ENCODE peak calls at places on chromosomes 6 and 20, in six cellular contexts. M is CD8-positive, alpha-beta memory T cell; J is RPMI8226; S is midbrain; K is GM13976; T is HL-60. O is an unnamed sample.

GRCh38 chr6:132279592-132280139 is 121.6 kb downstream of the MOXD1 start:
- DNase-seq in M (peak; percentile 72), J (peak; percentile 78), S (peak; percentile 88), K (peak; percentile 64), T (peak; percentile 66), O (peak; percentile 81)

GRCh38 chr6:96505363-96505762 is 16.2 kb upstream of the UFL1 start:
- DNase-seq in M (no peak), J (no peak), S (no peak), K (no peak), T (no peak), O (no peak)

GRCh38 chr6:47106721-47107197 is 64.6 kb upstream of the ADGRF1 start:
- DNase-seq in M (no peak), J (no peak), S (no peak), K (no peak), T (no peak), O (no peak)

GRCh38 chr6:160357088-160357487 is 8.9 kb downstream of the SLC22A3 start:
- DNase-seq in M (no peak), J (no peak), S (no peak), K (no peak), T (no peak), O (no peak)

GRCh38 chr6:154164397-154164796 is 125.4 kb downstream of the OPRM1 start:
- DNase-seq in M (peak; percentile 27), J (peak; percentile 78), S (peak; percentile 70), K (no peak), T (no peak), O (peak; percentile 17)

GRCh38 chr6:16243055-16243454 is 4.7 kb downstream of the GMPR start:
- DNase-seq in M (no peak), J (no peak), S (no peak), K (no peak), T (no peak), O (peak; percentile 46)

GRCh38 chr20:6636209-6637159 is 131.0 kb upstream of the BMP2 start:
- DNase-seq in M (no peak), J (peak; percentile 28), S (peak; percentile 1), K (no peak), T (peak; percentile 1), O (peak; percentile 88)

GRCh38 chr20:3243718-3244358 is 4.8 kb upstream of the SLC4A11 start:
- DNase-seq in M (no peak), J (no peak), S (no peak), K (no peak), T (no peak), O (no peak)

GRCh38 chr6:69729870-69730449 is 66.8 kb downstream of the LMBRD1 start:
- DNase-seq in M (no peak), J (no peak), S (peak; percentile 11), K (no peak), T (no peak), O (peak; percentile 1)

GRCh38 chr6:42511803-42512422 is 51.9 kb upstream of the UBR2 start:
- DNase-seq in M (no peak), J (no peak), S (no peak), K (no peak), T (no peak), O (no peak)

GRCh38 chr20:25462166-25462565 is 54.7 kb downstream of the GINS1 start:
- DNase-seq in M (no peak), J (no peak), S (no peak), K (no peak), T (no peak), O (no peak)

GRCh38 chr6:22141271-22141745 is 155.5 kb downstream of the PRL start:
- DNase-seq in M (no peak), J (no peak), S (no peak), K (no peak), T (no peak), O (peak; percentile 99)

GRCh38 chr6:125821825-125822281 is 31.1 kb downstream of the NCOA7 start:
- DNase-seq in M (no peak), J (no peak), S (peak; percentile 40), K (no peak), T (no peak), O (peak; percentile 98)

GRCh38 chr6:130359736-130360135 is 6.1 kb upstream of the TMEM200A start:
- DNase-seq in M (no peak), J (no peak), S (no peak), K (no peak), T (no peak), O (no peak)

GRCh38 chr20:57678340-57678739 is 31.5 kb downstream of the PMEPA1 start:
- DNase-seq in M (no peak), J (peak; percentile 80), S (peak; percentile 25), K (no peak), T (no peak), O (no peak)

GRCh38 chr6:161300823-161301222 is 27.0 kb upstream of the AGPAT4 start:
- DNase-seq in M (no peak), J (no peak), S (no peak), K (no peak), T (no peak), O (no peak)

GRCh38 chr20:21125072-21125848 is 622 bp upstream of the KIZ start:
- DNase-seq in M (no peak), J (no peak), S (peak; percentile 78), K (no peak), T (no peak), O (peak; percentile 60)

GRCh38 chr6:105642708-105643107 is 239.8 kb upstream of the PREP start:
- DNase-seq in M (no peak), J (no peak), S (no peak), K (no peak), T (no peak), O (no peak)

GRCh38 chr6:4912559-4912958 is 91.3 kb downstream of the RPP40 start:
- DNase-seq in M (no peak), J (no peak), S (no peak), K (no peak), T (no peak), O (no peak)

GRCh38 chr20:39829713-39830112 is 859.3 kb downstream of the MAFB start:
- DNase-seq in M (no peak), J (no peak), S (no peak), K (peak; percentile 66), T (no peak), O (no peak)

GRCh38 chr20:4956200-4956810 is 45.0 kb downstream of the SLC23A2 start:
- DNase-seq in M (peak; percentile 54), J (peak; percentile 72), S (peak; percentile 76), K (peak; percentile 47), T (peak; percentile 41), O (peak; percentile 77)

GRCh38 chr6:79687759-79688158 is 56.6 kb downstream of the SH3BGRL2 start:
- DNase-seq in M (no peak), J (no peak), S (no peak), K (no peak), T (no peak), O (peak; percentile 5)

GRCh38 chr6:86487660-86488221 is 449.6 kb upstream of the HTR1E start:
- DNase-seq in M (no peak), J (no peak), S (no peak), K (no peak), T (no peak), O (no peak)

GRCh38 chr20:54368578-54368977 is 106.8 kb upstream of the DOK5 start:
- DNase-seq in M (no peak), J (no peak), S (peak; percentile 16), K (no peak), T (no peak), O (no peak)

GRCh38 chr6:139153876-139154275 is 19.0 kb downstream of the HECA start:
- DNase-seq in M (no peak), J (no peak), S (no peak), K (no peak), T (no peak), O (no peak)

GRCh38 chr6:90406957-90407356 is 110.3 kb upstream of the BACH2 start:
- DNase-seq in M (no peak), J (no peak), S (no peak), K (no peak), T (no peak), O (no peak)